ENCODE peak calls at places on chromosomes 6 and 20, in eight cellular contexts. V, Q, H, W, S, M, X and I are unnamed samples.

GRCh38 chr6:152094992-152095592 is 287.6 kb downstream of the ESR1 start:
- DNase-seq in S (no peak), X (peak; percentile 75), M (peak; percentile 47), W (no peak), Q (peak; percentile 100), V (no peak), H (peak; percentile 80), I (peak; percentile 59)

GRCh38 chr6:113381957-113382356 is 475.2 kb upstream of the MARCKS start:
- DNase-seq in W (peak; percentile 18), X (peak; percentile 25), V (peak; percentile 33), Q (peak; percentile 76), S (no peak), H (no peak), M (peak; percentile 69), I (no peak)

GRCh38 chr6:35419431-35419830 is 32.7 kb upstream of the FANCE start:
- DNase-seq in H (no peak), Q (peak; percentile 56), V (no peak), S (no peak), W (no peak), M (no peak), X (no peak), I (peak; percentile 44)

GRCh38 chr6:35046862-35047261 is 94.3 kb downstream of the TCP11 start:
- DNase-seq in S (no peak), H (no peak), W (no peak), V (no peak), Q (no peak), M (no peak), X (no peak), I (no peak)

GRCh38 chr6:169371344-169372144 is 117.9 kb upstream of the THBS2 start:
- DNase-seq in M (no peak), W (no peak), H (peak; percentile 45), Q (peak; percentile 20), V (no peak), X (peak; percentile 35), S (no peak), I (peak; percentile 3)

GRCh38 chr20:32067234-32067821 is 15.3 kb downstream of the HCK start:
- DNase-seq in H (peak; percentile 34), X (no peak), S (no peak), M (no peak), Q (peak; percentile 71), W (no peak), V (no peak), I (no peak)

GRCh38 chr6:16544006-16544405 is 217.3 kb downstream of the ATXN1 start:
- DNase-seq in Q (peak; percentile 54), M (no peak), X (no peak), W (no peak), S (no peak), V (no peak), H (no peak), I (no peak)

GRCh38 chr6:135540207-135540877 is 42.8 kb upstream of the AHI1 start:
- DNase-seq in H (no peak), W (no peak), V (no peak), M (no peak), S (no peak), Q (peak; percentile 60), X (peak; percentile 1), I (peak; percentile 14)

GRCh38 chr6:40347571-40348011 is 239.6 kb downstream of the LRFN2 start:
- DNase-seq in Q (no peak), H (no peak), M (no peak), X (no peak), S (peak; percentile 5), V (peak; percentile 13), W (peak; percentile 1), I (no peak)

GRCh38 chr6:33211666-33212422 is 3.5 kb downstream of the RING1 start:
- DNase-seq in W (no peak), M (no peak), S (no peak), Q (no peak), X (no peak), V (peak; percentile 24), H (no peak), I (no peak)

GRCh38 chr20:62635852-62636251 is 6.5 kb upstream of the SLCO4A1 start:
- DNase-seq in W (no peak), S (no peak), M (no peak), Q (no peak), V (no peak), X (no peak), H (peak; percentile 51), I (no peak)

GRCh38 chr20:48002517-48002970 is 217.3 kb upstream of the SULF2 start:
- DNase-seq in W (peak; percentile 63), V (peak; percentile 73), H (no peak), S (no peak), X (no peak), M (no peak), Q (no peak), I (no peak)

GRCh38 chr6:68778356-68779020 is 143.4 kb downstream of the ADGRB3 start:
- DNase-seq in X (peak; percentile 39), S (peak; percentile 15), H (no peak), M (no peak), W (peak; percentile 7), V (no peak), Q (peak; percentile 53), I (no peak)

GRCh38 chr6:150236544-150236943 is 93.7 kb downstream of the PPP1R14C start:
- DNase-seq in S (no peak), X (no peak), H (peak; percentile 82), M (no peak), W (no peak), Q (no peak), V (no peak), I (no peak)

DNA sequence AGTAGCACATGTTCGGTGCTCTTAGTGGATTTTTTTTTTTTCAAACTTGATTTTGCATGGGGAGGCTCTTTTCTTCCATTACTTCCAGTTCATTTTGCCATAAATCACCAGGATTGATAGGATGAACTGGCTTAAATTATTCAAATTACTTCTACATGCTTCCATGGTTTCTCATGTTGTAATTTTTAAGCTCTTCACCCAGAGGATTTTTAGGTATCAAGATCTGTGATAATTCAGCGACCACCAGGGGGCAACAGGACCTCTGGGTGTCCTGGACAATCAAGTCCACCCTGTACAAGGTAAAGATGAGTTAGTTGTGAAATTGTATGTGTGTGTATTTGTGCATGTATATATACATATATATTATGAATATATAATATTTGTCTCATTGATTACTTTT is 4.2 kb upstream of the EPHA7 start:
- DNase-seq in S (peak; percentile 29), V (no peak), H (no peak), Q (peak; percentile 44), W (no peak), M (no peak), X (peak; percentile 51), I (peak; percentile 56)
- TF ChIP-seq CTCF in S (peak; percentile 73), V (peak; percentile 15), H (no peak), Q (peak; percentile 37), W (peak; percentile 46), M (no peak), X (no peak), I (no peak)

GRCh38 chr6:89597988-89598387 is 40.6 kb downstream of the LYRM2 start:
- DNase-seq in S (no peak), V (no peak), X (peak; percentile 49), M (no peak), H (no peak), W (no peak), Q (peak; percentile 49), I (no peak)
- TF ChIP-seq CTCF in S (peak; percentile 19), V (no peak), X (no peak), M (no peak), H (no peak), W (peak; percentile 20), Q (no peak), I (no peak)

GRCh38 chr20:23420943-23421925 is at the start of gene NAPB:
- DNase-seq in Q (peak; percentile 89), H (peak; percentile 100), V (peak; percentile 96), M (peak; percentile 94), S (peak; percentile 88), W (peak; percentile 96), X (peak; percentile 79), I (peak; percentile 96)
- TF ChIP-seq CTCF in Q (no peak), H (peak; percentile 55), V (peak; percentile 34), M (peak; percentile 61), S (peak; percentile 44), W (peak; percentile 22), X (no peak), I (peak; percentile 43)

DNA sequence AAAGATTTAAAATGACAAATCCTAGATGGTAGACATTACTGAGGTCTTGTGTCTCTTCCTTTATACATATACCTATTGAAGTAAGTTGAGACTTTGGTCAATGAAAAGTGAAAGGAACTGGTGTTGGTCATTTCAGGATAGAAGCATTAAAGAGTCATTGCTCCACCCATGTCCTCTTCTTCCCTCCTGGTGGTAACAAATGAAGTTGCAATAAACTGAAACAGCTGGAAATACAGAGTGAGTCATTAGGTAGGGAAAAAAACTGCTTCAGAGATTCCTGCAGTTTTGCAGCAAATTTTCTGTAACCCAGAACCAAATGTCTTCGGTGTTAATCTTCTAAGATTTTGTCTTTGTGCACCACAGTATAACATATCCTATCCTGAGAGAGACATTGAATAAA is 447.9 kb downstream of the EYS start:
- DNase-seq in H (no peak), V (no peak), Q (peak; percentile 43), S (no peak), X (no peak), M (no peak), W (no peak), I (no peak)
- TF ChIP-seq CTCF in H (no peak), V (no peak), Q (peak; percentile 30), S (peak; percentile 20), X (no peak), M (no peak), W (no peak), I (no peak)

GRCh38 chr20:50344232-50345071 is 153.8 kb downstream of the CEBPB start:
- DNase-seq in H (no peak), S (no peak), V (no peak), Q (no peak), W (no peak), M (no peak), X (no peak), I (peak; percentile 38)
- TF ChIP-seq CTCF in H (no peak), S (peak; percentile 16), V (no peak), Q (peak; percentile 29), W (no peak), M (no peak), X (peak; percentile 43), I (peak; percentile 14)

DNA sequence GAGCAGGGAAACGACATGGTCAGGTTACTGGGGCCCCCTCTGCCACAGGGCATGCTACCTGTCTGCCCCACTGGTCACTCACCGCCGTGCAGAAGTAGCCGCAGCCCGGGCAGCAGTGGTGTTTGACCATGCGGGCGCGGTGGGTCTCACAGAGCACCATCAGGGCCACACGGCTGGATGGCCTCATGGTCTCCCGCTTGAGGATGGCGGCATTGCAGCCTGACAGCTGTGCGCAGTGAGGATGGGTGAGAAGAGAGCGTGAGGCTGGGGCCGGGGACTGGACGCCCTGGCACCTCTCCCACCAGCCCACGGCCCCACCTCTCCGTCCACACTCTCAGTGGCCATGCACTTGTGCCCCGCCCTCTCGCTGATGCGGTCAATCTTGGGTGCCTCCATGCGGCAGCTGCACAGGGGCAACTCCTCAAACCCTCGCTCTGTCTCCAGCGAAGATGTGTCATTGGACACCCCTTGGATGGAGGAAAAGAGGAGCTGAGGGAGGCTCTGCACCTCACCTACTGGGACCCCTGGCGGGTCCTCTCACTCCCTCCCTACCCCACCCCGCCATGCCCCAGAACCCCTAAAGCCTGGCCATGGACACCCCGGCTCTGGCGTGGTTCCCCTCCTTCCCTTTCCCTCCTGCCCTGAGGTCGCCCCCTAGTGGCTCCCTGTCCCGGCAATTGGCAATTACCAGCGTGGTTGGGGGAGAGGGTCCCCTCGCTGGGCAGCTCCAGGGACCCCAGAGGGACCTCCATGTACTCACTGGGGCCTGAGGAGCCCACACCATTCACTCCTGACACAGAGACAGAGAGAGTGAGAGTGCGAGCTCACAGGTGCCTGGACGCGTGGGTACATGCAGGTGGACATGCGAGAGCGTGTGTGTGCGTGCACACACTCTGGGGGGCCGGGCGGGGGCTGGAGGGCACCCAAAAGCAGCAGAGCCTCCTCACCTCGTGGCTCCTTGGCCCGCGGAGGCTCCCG is 8.9 kb downstream of the EHMT2 start:
- DNase-seq in S (peak; percentile 43), X (peak; percentile 78), H (peak; percentile 87), M (peak; percentile 51), V (peak; percentile 80), Q (no peak), W (peak; percentile 75), I (peak; percentile 71)
- TF ChIP-seq CTCF in S (peak; percentile 65), X (peak; percentile 94), H (peak; percentile 55), M (peak; percentile 27), V (peak; percentile 70), Q (peak; percentile 75), W (peak; percentile 78), I (peak; percentile 93)